ENCODE peak calls at places on chromosomes 6 and 20, in eight cellular contexts. Q is BJ, S is ovary, H is glutamatergic neuron, A is IMR-90, K is tibial artery, R is MCF 10A, U is neural crest cell. G is an unnamed sample.

GRCh38 chr6:144845181-144845580 is 560.0 kb downstream of the UTRN start:
- DNase-seq in Q (no peak), S (no peak), H (no peak), A (peak; percentile 5), K (no peak), R (no peak), U (no peak), G (no peak)

GRCh38 chr6:63307581-63308246 is 12.1 kb downstream of the LGSN start:
- DNase-seq in Q (no peak), S (no peak), H (no peak), A (peak; percentile 64), K (no peak), R (peak; percentile 74), U (no peak), G (peak; percentile 67)

GRCh38 chr20:20211988-20212518 is 155.9 kb upstream of the INSM1 start:
- DNase-seq in Q (no peak), S (no peak), H (no peak), A (no peak), K (no peak), R (no peak), U (no peak), G (no peak)

GRCh38 chr6:52310932-52311331 is 26.4 kb upstream of the MCM3 start:
- DNase-seq in Q (no peak), S (no peak), H (no peak), A (no peak), K (peak; percentile 38), R (no peak), U (no peak), G (no peak)

GRCh38 chr6:116279232-116280160 is at the start of gene TSPYL1:
- DNase-seq in Q (peak; percentile 85), S (peak; percentile 98), H (peak; percentile 95), A (peak; percentile 97), K (peak; percentile 97), R (peak; percentile 98), U (peak; percentile 87), G (peak; percentile 97)

GRCh38 chr20:13677241-13677640 is 38.5 kb upstream of the TASP1 start:
- DNase-seq in Q (no peak), S (no peak), H (no peak), A (no peak), K (no peak), R (no peak), U (no peak), G (no peak)

GRCh38 chr6:112372213-112372806 is 25.2 kb downstream of the RFPL4B start:
- DNase-seq in Q (no peak), S (no peak), H (no peak), A (peak; percentile 46), K (no peak), R (peak; percentile 47), U (no peak), G (peak; percentile 10)

GRCh38 chr6:35228483-35228882 is 14.7 kb downstream of the SCUBE3 start:
- DNase-seq in Q (no peak), S (no peak), H (no peak), A (no peak), K (no peak), R (no peak), U (no peak), G (no peak)

GRCh38 chr6:109062216-109062615 is 32.4 kb downstream of the SESN1 start:
- DNase-seq in Q (no peak), S (no peak), H (no peak), A (no peak), K (no peak), R (no peak), U (no peak), G (no peak)

GRCh38 chr6:88402909-88403308 is 236.8 kb upstream of the CNR1 start:
- DNase-seq in Q (no peak), S (no peak), H (no peak), A (no peak), K (no peak), R (no peak), U (no peak), G (no peak)

GRCh38 chr20:45814314-45814713 is 1.9 kb downstream of the UBE2C start:
- DNase-seq in Q (no peak), S (no peak), H (no peak), A (peak; percentile 39), K (no peak), R (no peak), U (no peak), G (no peak)

GRCh38 chr20:58192567-58192966 is 35.9 kb downstream of the ANKRD60 start:
- DNase-seq in Q (no peak), S (no peak), H (peak; percentile 44), A (no peak), K (no peak), R (peak; percentile 16), U (no peak), G (no peak)
- TF ChIP-seq CTCF in Q (peak; percentile 72), S (no peak), H (peak; percentile 68), A (peak; percentile 52), K (peak; percentile 36), R (peak; percentile 65), U (no peak), G (peak; percentile 77)

GRCh38 chr20:57329608-57330221 is at the start of gene SPO11:
- DNase-seq in Q (no peak), S (no peak), H (no peak), A (no peak), K (no peak), R (no peak), U (peak; percentile 14), G (no peak)
- TF ChIP-seq CTCF in Q (peak; percentile 27), S (no peak), H (no peak), A (no peak), K (no peak), R (peak; percentile 17), U (peak; percentile 51), G (peak; percentile 19)

GRCh38 chr6:68876792-68877493 is 241.9 kb downstream of the ADGRB3 start:
- DNase-seq in Q (no peak), S (no peak), H (no peak), A (peak; percentile 4), K (no peak), R (peak; percentile 22), U (no peak), G (no peak)
- TF ChIP-seq CTCF in Q (peak; percentile 21), S (no peak), H (peak; percentile 66), A (peak; percentile 47), K (no peak), R (peak; percentile 36), U (peak; percentile 73), G (peak; percentile 72)

GRCh38 chr6:26420607-26421235 is 18.6 kb downstream of the BTN3A1 start:
- DNase-seq in Q (no peak), S (peak; percentile 31), H (no peak), A (peak; percentile 42), K (no peak), R (peak; percentile 43), U (peak; percentile 23), G (peak; percentile 55)
- TF ChIP-seq CTCF in Q (peak; percentile 51), S (no peak), H (no peak), A (peak; percentile 39), K (no peak), R (peak; percentile 29), U (peak; percentile 60), G (peak; percentile 72)

DNA sequence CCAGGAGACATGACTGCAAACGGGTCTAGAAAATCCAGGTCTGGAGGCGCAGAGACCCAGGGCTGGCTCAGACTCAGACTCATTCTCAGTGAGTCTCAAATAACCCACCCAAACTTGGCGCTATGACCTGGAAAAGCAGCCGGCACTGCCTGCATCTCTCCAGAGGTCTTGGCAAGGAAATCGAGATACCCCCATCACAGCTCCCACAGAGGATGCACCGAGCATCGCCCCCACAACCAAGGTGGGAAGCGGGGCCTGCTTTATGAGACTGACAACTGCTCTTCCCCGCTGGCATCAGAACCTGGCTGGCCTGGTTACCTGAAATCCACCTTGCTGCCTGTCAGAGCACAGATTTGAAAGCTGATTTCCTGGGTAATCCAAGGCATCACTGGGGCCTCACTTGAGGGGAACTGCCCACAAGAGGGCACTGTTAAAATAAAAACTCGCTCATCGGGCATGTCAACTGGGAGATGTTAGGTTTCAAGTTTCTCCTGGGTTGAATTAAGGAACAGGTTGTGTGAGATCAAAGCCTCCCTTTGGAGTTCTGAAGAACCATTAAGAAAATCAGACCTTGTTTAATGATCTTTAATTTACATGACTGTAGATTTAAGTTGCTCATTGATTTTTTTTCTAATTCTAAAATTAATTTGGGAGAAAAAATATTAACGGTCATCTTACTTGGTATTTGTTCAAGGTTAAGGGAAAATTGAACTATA is 55.0 kb downstream of the KIF16B start:
- DNase-seq in Q (no peak), S (no peak), H (peak; percentile 52), A (peak; percentile 42), K (no peak), R (peak; percentile 65), U (peak; percentile 42), G (no peak)
- TF ChIP-seq CTCF in Q (peak; percentile 59), S (no peak), H (peak; percentile 69), A (peak; percentile 64), K (peak; percentile 24), R (peak; percentile 66), U (peak; percentile 75), G (peak; percentile 59)

GRCh38 chr6:157107915-157108651 is 215.2 kb downstream of the TMEM242 start:
- DNase-seq in Q (peak; percentile 89), S (no peak), H (no peak), A (peak; percentile 98), K (no peak), R (peak; percentile 62), U (no peak), G (peak; percentile 97)
- TF ChIP-seq CTCF in Q (no peak), S (no peak), H (no peak), A (no peak), K (no peak), R (no peak), U (no peak), G (no peak)

GRCh38 chr20:38324159-38324558 is 20.2 kb downstream of the BPI start:
- DNase-seq in Q (no peak), S (no peak), H (no peak), A (no peak), K (no peak), R (no peak), U (no peak), G (no peak)

GRCh38 chr20:38325905-38326304 is 20.4 kb upstream of the LBP start:
- DNase-seq in Q (no peak), S (no peak), H (no peak), A (no peak), K (no peak), R (no peak), U (no peak), G (no peak)

GRCh38 chr20:38320221-38320620 is 16.3 kb downstream of the BPI start:
- DNase-seq in Q (no peak), S (no peak), H (no peak), A (no peak), K (no peak), R (no peak), U (no peak), G (no peak)

GRCh38 chr20:38325167-38325566 is 21.1 kb upstream of the LBP start:
- DNase-seq in Q (no peak), S (no peak), H (no peak), A (no peak), K (no peak), R (no peak), U (no peak), G (no peak)

DNA sequence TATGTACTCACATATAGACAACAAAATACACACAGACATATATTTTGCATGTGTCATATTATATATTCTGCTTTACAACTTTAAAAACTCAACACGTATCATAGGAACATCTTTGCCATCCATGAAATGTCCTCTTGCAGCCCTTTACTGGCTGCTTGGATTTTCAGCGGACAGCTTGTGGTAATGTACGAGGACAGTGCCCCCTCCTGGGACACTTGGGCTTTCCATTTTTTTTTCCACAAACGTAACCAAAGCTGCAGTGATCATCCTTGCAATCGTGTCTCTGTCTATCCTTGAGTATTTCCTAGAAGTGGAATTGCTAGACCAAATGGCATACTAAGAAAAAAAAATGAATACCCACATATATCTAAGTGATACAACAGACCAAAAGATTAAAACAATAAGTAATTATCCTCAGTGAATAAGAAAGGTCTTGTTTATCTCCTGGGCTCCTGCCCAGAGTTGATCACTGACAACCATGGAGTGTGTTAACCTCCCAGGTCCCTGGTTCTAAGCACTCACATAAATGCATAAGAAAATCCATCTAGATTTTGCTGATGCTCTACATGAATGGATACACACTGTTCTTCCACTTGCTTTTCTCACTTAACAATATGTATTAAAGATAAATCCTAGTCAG is 18.1 kb downstream of the BPI start:
- DNase-seq in Q (no peak), S (peak; percentile 70), H (peak; percentile 63), A (peak; percentile 73), K (peak; percentile 46), R (peak; percentile 63), U (peak; percentile 52), G (peak; percentile 58)
- TF ChIP-seq CTCF in Q (peak; percentile 74), S (peak; percentile 70), H (peak; percentile 77), A (peak; percentile 77), K (peak; percentile 76), R (peak; percentile 60), U (peak; percentile 85), G (peak; percentile 91)

G was measured in HFFc6.